ENCODE peak calls at places on chromosomes 5 and 9, in six cellular contexts. G is iris pigment epithelial cell; S is stimulated activated CD4-positive, alpha-beta T cell treated with anti-CD3 and anti-CD28 coated beads, Interleukin-1b, Interleukin-23, amount 100 ng/mL, for 4 hours; D is ecto neural progenitor cell; U is A549; O is dermis microvascular lymphatic vessel endothelial cell. R is an unnamed sample.

GRCh38 chr5:113166285-113166684 is 189.7 kb downstream of the DCP2 start:
- DNase-seq in G (peak), S (no peak), D (no peak), U (no peak), O (no peak), R (no peak)

GRCh38 chr9:33167949-33168535 is 906 bp upstream of the B4GALT1 start:
- DNase-seq in G (no peak), S (no peak), D (no peak), U (no peak), O (no peak), R (no peak)

GRCh38 chr5:72066658-72067057 is 40.6 kb upstream of the MAP1B start:
- DNase-seq in G (peak), S (no peak), D (no peak), U (peak), O (no peak), R (peak)

GRCh38 chr9:109908459-109909390 is 128.7 kb downstream of the PALM2AKAP2 start:
- DNase-seq in G (peak), S (no peak), D (no peak), U (no peak), O (peak), R (no peak)

GRCh38 chr5:174378116-174378874 is 332.8 kb downstream of the NSG2 start:
- DNase-seq in G (no peak), S (no peak), D (no peak), U (no peak), O (no peak), R (no peak)

GRCh38 chr9:111804636-111805035 is 9.9 kb upstream of the SHOC1 start:
- DNase-seq in G (no peak), S (no peak), D (no peak), U (no peak), O (peak), R (no peak)

GRCh38 chr9:93036887-93037475 is 21.5 kb upstream of the SUSD3 start:
- DNase-seq in G (no peak), S (no peak), D (no peak), U (no peak), O (no peak), R (no peak)

GRCh38 chr5:68216737-68217231 is 1.2 kb downstream of the PIK3R1 start:
- DNase-seq in G (peak), S (no peak), D (no peak), U (peak), O (peak), R (no peak)

GRCh38 chr5:9930156-9930555 is 300.0 kb upstream of the TAS2R1 start:
- DNase-seq in G (no peak), S (no peak), D (no peak), U (no peak), O (no peak), R (no peak)

GRCh38 chr9:4258321-4259093 is 41.4 kb downstream of the GLIS3 start:
- DNase-seq in G (peak), S (no peak), D (no peak), U (no peak), O (peak), R (no peak)

GRCh38 chr5:2993771-2994170 is 242.3 kb upstream of the IRX2 start:
- DNase-seq in G (no peak), S (no peak), D (no peak), U (no peak), O (no peak), R (no peak)

GRCh38 chr5:180689071-180689694 is 39.8 kb upstream of the FLT4 start:
- DNase-seq in G (no peak), S (no peak), D (no peak), U (no peak), O (no peak), R (no peak)

GRCh38 chr5:140251527-140251973 is 51.4 kb downstream of the PFDN1 start:
- DNase-seq in G (peak), S (peak), D (no peak), U (peak), O (peak), R (peak)

GRCh38 chr9:121972501-121972981 is 120.6 kb downstream of the TTLL11 start:
- DNase-seq in G (peak), S (no peak), D (no peak), U (no peak), O (peak), R (peak)

GRCh38 chr5:165029471-165029870 is 1524.1 kb downstream of the MAT2B start:
- DNase-seq in G (peak), S (no peak), D (no peak), U (no peak), O (no peak), R (no peak)

GRCh38 chr9:5719546-5719945 is 90.6 kb downstream of the RIC1 start:
- DNase-seq in G (peak), S (no peak), D (no peak), U (no peak), O (peak), R (no peak)

GRCh38 chr5:77569409-77569808 is 69.1 kb downstream of the OTP start:
- DNase-seq in G (peak), S (no peak), D (no peak), U (no peak), O (no peak), R (no peak)

GRCh38 chr9:128887914-128888350 is 6.0 kb downstream of the LRRC8A start:
- DNase-seq in G (peak), S (no peak), D (no peak), U (no peak), O (peak), R (no peak)

GRCh38 chr5:61599370-61600140 is 267.5 kb downstream of the ZSWIM6 start:
- DNase-seq in G (peak), S (no peak), D (no peak), U (peak), O (no peak), R (no peak)

GRCh38 chr5:94545870-94546625 is 72.4 kb downstream of the KIAA0825 start:
- DNase-seq in G (no peak), S (no peak), D (no peak), U (no peak), O (no peak), R (no peak)

GRCh38 chr9:136207616-136208015 is 2.7 kb upstream of the LHX3 start:
- DNase-seq in G (no peak), S (no peak), D (no peak), U (no peak), O (no peak), R (no peak)

GRCh38 chr9:131739192-131739961 is 499 bp downstream of the RAPGEF1 start:
- DNase-seq in G (peak), S (peak), D (peak), U (no peak), O (peak), R (no peak)

GRCh38 chr9:6348766-6349165 is 20.6 kb downstream of the TPD52L3 start:
- DNase-seq in G (no peak), S (no peak), D (no peak), U (no peak), O (no peak), R (no peak)

GRCh38 chr9:115973241-115973640 is 180.3 kb upstream of the PAPPA start:
- DNase-seq in G (peak), S (no peak), D (no peak), U (no peak), O (no peak), R (no peak)

GRCh38 chr9:19517202-19517942 is 108.6 kb downstream of the ACER2 start:
- DNase-seq in G (no peak), S (no peak), D (peak), U (no peak), O (no peak), R (no peak)

GRCh38 chr9:36935332-36935731 is 98.7 kb downstream of the PAX5 start:
- DNase-seq in G (no peak), S (no peak), D (peak), U (no peak), O (no peak), R (no peak)